ENCODE peak calls at places on chromosomes 16 and 17, in five cellular contexts. R is foreskin fibroblast, U is fibroblast of pulmonary artery, K is tibial nerve, T is fibroblast of lung. S is an unnamed sample.

GRCh38 chr16:2926660-2927646 is 15.2 kb downstream of the FLYWCH1 start:
- DNase-seq in R (peak), U (peak), K (peak), T (peak), S (peak)

GRCh38 chr17:27845264-27846041 is 45.1 kb upstream of the NOS2 start:
- DNase-seq in R (no peak), U (no peak), K (no peak), T (no peak), S (no peak)

GRCh38 chr17:17667947-17668346 is 13.3 kb upstream of the RAI1 start:
- DNase-seq in R (no peak), U (no peak), K (no peak), T (no peak), S (no peak)

GRCh38 chr17:37327341-37328090 is 48.3 kb upstream of the C17orf78 start:
- DNase-seq in R (peak), U (peak), K (no peak), T (peak), S (peak)

GRCh38 chr16:5015351-5015750 is 18.4 kb downstream of the NAGPA start:
- DNase-seq in R (no peak), U (no peak), K (no peak), T (no peak), S (no peak)

GRCh38 chr16:17370233-17371013 is 100.3 kb downstream of the XYLT1 start:
- DNase-seq in R (no peak), U (no peak), K (no peak), T (peak), S (peak)

GRCh38 chr17:28041844-28042656 is 427 bp upstream of the NLK start:
- DNase-seq in R (peak), U (no peak), K (no peak), T (no peak), S (no peak)

GRCh38 chr17:44360826-44361225 is 2.8 kb downstream of the FAM171A2 start:
- DNase-seq in R (peak), U (peak), K (no peak), T (peak), S (no peak)

GRCh38 chr17:76736349-76737081 is 616 bp downstream of the SRSF2 start:
- DNase-seq in R (peak), U (peak), K (peak), T (peak), S (no peak)

GRCh38 chr16:66116163-66116792 is 250.2 kb upstream of the CDH5 start:
- DNase-seq in R (no peak), U (no peak), K (no peak), T (peak), S (no peak)

GRCh38 chr17:59811209-59811608 is 81.5 kb downstream of the TUBD1 start:
- DNase-seq in R (no peak), U (no peak), K (no peak), T (no peak), S (no peak)

GRCh38 chr16:23107878-23108277 is 41.4 kb downstream of the USP31 start:
- DNase-seq in R (no peak), U (no peak), K (no peak), T (no peak), S (no peak)

GRCh38 chr17:8994319-8994718 is 27.0 kb upstream of the NTN1 start:
- DNase-seq in R (peak), U (peak), K (peak), T (peak), S (no peak)

GRCh38 chr16:28935924-28936783 is 4.4 kb downstream of the CD19 start:
- DNase-seq in R (peak), U (peak), K (peak), T (peak), S (peak)

GRCh38 chr16:4814542-4815173 is 12.2 kb upstream of the ROGDI start:
- DNase-seq in R (no peak), U (no peak), K (no peak), T (no peak), S (no peak)

GRCh38 chr17:50769884-50770283 is 2.6 kb upstream of the ANKRD40CL start:
- DNase-seq in R (no peak), U (no peak), K (no peak), T (no peak), S (no peak)

GRCh38 chr17:37792787-37793186 is 47.9 kb upstream of the HNF1B start:
- DNase-seq in R (peak), U (peak), K (no peak), T (no peak), S (no peak)

GRCh38 chr17:6376901-6377300 is 58.0 kb downstream of the AIPL1 start:
- DNase-seq in R (no peak), U (no peak), K (no peak), T (no peak), S (no peak)

GRCh38 chr17:17943281-17943984 is 28.8 kb downstream of the TOM1L2 start:
- DNase-seq in R (no peak), U (no peak), K (no peak), T (no peak), S (no peak)

GRCh38 chr17:76414334-76415295 is 30.2 kb downstream of the SPHK1 start:
- DNase-seq in R (peak), U (peak), K (peak), T (peak), S (no peak)

GRCh38 chr17:37756060-37756459 is 11.2 kb upstream of the HNF1B start:
- DNase-seq in R (no peak), U (no peak), K (no peak), T (no peak), S (no peak)

GRCh38 chr17:63601439-63602371 is 1.0 kb downstream of the TACO1 start:
- DNase-seq in R (no peak), U (peak), K (no peak), T (peak), S (no peak)

GRCh38 chr17:18070861-18071340 is 16.8 kb upstream of the DRG2 start:
- DNase-seq in R (peak), U (peak), K (no peak), T (peak), S (no peak)

GRCh38 chr17:77086433-77087010 is 54.2 kb upstream of the SEC14L1 start:
- DNase-seq in R (peak), U (peak), K (peak), T (peak), S (no peak)

GRCh38 chr16:6211644-6212043 is 1114.0 kb upstream of the EEF2KMT start:
- DNase-seq in R (no peak), U (no peak), K (no peak), T (no peak), S (no peak)

GRCh38 chr16:68197250-68197649 is 38.7 kb downstream of the ESRP2 start:
- DNase-seq in R (peak), U (no peak), K (no peak), T (no peak), S (no peak)

DNA sequence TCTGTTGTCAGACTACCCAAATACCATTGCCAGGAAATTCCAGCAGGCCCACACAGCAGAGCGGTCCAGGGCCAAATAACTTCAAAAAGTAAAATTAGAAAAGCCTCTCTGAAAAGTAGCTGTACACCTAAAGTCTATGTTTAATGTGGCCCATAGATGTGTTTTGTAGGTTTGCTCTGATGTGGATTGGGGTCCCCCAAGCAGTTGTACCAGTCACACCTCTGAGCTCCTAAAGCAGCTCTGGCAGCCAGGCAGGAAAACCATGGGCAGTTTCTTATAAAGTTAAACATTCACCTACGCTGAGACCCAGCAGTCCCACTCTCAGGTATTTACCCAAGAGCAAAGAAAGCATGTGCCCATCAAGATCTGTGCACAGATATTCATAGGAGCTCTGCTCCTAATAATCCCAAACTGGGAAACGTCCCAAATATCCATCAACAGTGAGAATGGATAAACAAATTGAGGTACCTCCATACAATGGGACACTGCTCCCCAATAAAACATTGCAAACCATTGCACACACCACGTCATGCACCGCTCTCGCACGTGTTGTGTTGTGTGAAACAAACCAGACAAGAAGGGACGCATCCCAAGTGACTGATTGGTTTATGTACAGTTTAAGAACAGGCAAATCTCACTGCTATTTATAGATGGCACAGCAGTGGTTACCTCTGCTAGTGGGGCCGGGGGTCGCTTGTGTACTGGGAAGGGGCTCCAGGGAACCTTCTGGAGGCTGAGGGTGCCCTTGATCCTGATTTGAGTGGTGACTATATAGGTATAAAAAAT is 15.8 kb upstream of the PRM1 start:
- DNase-seq in R (no peak), U (no peak), K (no peak), T (peak), S (no peak)
- H3K4me3 ChIP-seq in R (peak), U (no peak), K (peak), T (no peak), S (no peak)

GRCh38 chr17:57811633-57812280 is 38.1 kb downstream of the MRPS23 start:
- DNase-seq in R (no peak), U (no peak), K (no peak), T (no peak), S (no peak)
- H3K4me3 ChIP-seq in R (no peak), U (no peak), K (no peak), T (no peak), S (no peak)

GRCh38 chr17:81922566-81923301 is 4.8 kb upstream of the SIRT7 start:
- DNase-seq in R (no peak), U (no peak), K (no peak), T (no peak), S (no peak)
- H3K4me3 ChIP-seq in R (peak), U (peak), K (peak), T (peak), S (peak)

DNA sequence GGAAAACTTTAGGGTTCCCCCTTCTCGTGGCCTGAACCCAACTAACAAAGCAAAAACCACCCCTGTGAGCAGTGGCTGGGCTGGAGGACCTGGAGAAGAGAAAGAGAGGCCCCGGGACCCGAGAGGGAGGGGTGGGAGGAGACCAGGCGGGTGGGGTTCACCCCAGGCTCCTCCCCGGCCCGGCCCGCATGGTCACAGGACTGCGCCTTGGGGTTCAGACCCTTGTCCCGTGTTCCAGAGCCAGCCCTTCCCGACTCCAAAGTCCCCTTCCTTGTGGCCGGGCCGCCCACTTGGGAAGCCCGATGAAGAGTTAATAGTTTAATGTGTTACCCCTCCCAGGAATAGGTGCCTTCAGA is 852 bp downstream of the MARVELD3 start:
- DNase-seq in R (no peak), U (no peak), K (no peak), T (no peak), S (no peak)
- H3K4me3 ChIP-seq in R (peak), U (no peak), K (peak), T (no peak), S (peak)

S was measured in skeletal muscle cell.